ENCODE peak calls at places on chromosomes 12 and 14, in seven cellular contexts. E, W, A, B, G, L and P are unnamed samples.

GRCh38 chr12:124898200-124898950 is 16.1 kb downstream of the UBC start:
- DNase-seq in E (peak; percentile 48), W (peak; percentile 80), A (no peak), B (peak; percentile 32), G (peak; percentile 78), L (peak; percentile 90), P (peak; percentile 45)

GRCh38 chr12:68259318-68259940 is 6.0 kb upstream of the IL22 start:
- DNase-seq in E (no peak), W (no peak), A (peak; percentile 44), B (no peak), G (no peak), L (no peak), P (no peak)

GRCh38 chr12:1205512-1206060 is 214.6 kb downstream of the ERC1 start:
- DNase-seq in E (no peak), W (no peak), A (no peak), B (no peak), G (no peak), L (no peak), P (no peak)

GRCh38 chr12:26803552-26803951 is 29.4 kb downstream of the ITPR2 start:
- DNase-seq in E (no peak), W (no peak), A (peak; percentile 48), B (no peak), G (no peak), L (peak; percentile 5), P (no peak)

GRCh38 chr12:8612629-8613028 is at the start of gene AICDA:
- DNase-seq in E (no peak), W (no peak), A (no peak), B (no peak), G (no peak), L (no peak), P (no peak)

GRCh38 chr12:58648151-58648550 is 272.2 kb downstream of the LRIG3 start:
- DNase-seq in E (no peak), W (no peak), A (no peak), B (no peak), G (no peak), L (no peak), P (no peak)

GRCh38 chr12:130161261-130162231 is 718 bp upstream of the FZD10 start:
- DNase-seq in E (no peak), W (no peak), A (peak; percentile 26), B (peak; percentile 35), G (no peak), L (no peak), P (no peak)

GRCh38 chr12:25404955-25405354 is 148.1 kb downstream of the LMNTD1 start:
- DNase-seq in E (no peak), W (no peak), A (no peak), B (no peak), G (no peak), L (no peak), P (no peak)

GRCh38 chr12:67982165-67982563 is 7.1 kb upstream of the IFNG-AS1 start:
- DNase-seq in E (no peak), W (no peak), A (no peak), B (no peak), G (no peak), L (no peak), P (no peak)

GRCh38 chr12:23893611-23894010 is 55.9 kb downstream of the SOX5 start:
- DNase-seq in E (no peak), W (no peak), A (peak; percentile 12), B (no peak), G (no peak), L (no peak), P (no peak)

GRCh38 chr12:76685246-76685678 is 78.7 kb upstream of the ZDHHC17 start:
- DNase-seq in E (no peak), W (no peak), A (peak; percentile 70), B (no peak), G (no peak), L (peak; percentile 18), P (peak; percentile 61)

GRCh38 chr14:106823552-106823951 is 1297.2 kb downstream of the TMEM121 start:
- DNase-seq in E (no peak), W (no peak), A (no peak), B (no peak), G (no peak), L (no peak), P (no peak)

GRCh38 chr14:68790656-68791077 is 2.2 kb downstream of the ZFP36L1 start:
- DNase-seq in E (peak; percentile 50), W (no peak), A (peak; percentile 43), B (no peak), G (no peak), L (no peak), P (no peak)

GRCh38 chr14:23478109-23478698 is 8.7 kb downstream of the NGDN start:
- DNase-seq in E (peak; percentile 51), W (peak; percentile 58), A (peak; percentile 80), B (peak; percentile 70), G (peak; percentile 67), L (peak; percentile 71), P (peak; percentile 56)

GRCh38 chr12:67241482-67241881 is 27.7 kb upstream of the CAND1 start:
- DNase-seq in E (no peak), W (no peak), A (no peak), B (no peak), G (no peak), L (no peak), P (no peak)

GRCh38 chr14:26846388-26846787 is 248.6 kb upstream of the NOVA1 start:
- DNase-seq in E (no peak), W (no peak), A (peak; percentile 3), B (no peak), G (no peak), L (no peak), P (no peak)

GRCh38 chr12:54032627-54033100 is at the start of gene HOXC5:
- DNase-seq in E (peak; percentile 43), W (peak; percentile 74), A (peak; percentile 72), B (peak; percentile 73), G (peak; percentile 76), L (peak; percentile 87), P (no peak)

GRCh38 chr12:32596031-32596430 is 83.1 kb upstream of the DNM1L start:
- DNase-seq in E (no peak), W (no peak), A (no peak), B (no peak), G (no peak), L (no peak), P (no peak)

GRCh38 chr12:28033538-28033915 is 61.0 kb upstream of the PTHLH start:
- DNase-seq in E (no peak), W (peak; percentile 5), A (no peak), B (no peak), G (no peak), L (no peak), P (peak; percentile 48)

GRCh38 chr12:58309806-58310205 is 368.4 kb downstream of the ATP23 start:
- DNase-seq in E (no peak), W (no peak), A (no peak), B (no peak), G (no peak), L (no peak), P (no peak)

GRCh38 chr12:32544893-32545292 is 134.2 kb upstream of the DNM1L start:
- DNase-seq in E (no peak), W (no peak), A (no peak), B (no peak), G (no peak), L (no peak), P (no peak)

GRCh38 chr12:7013101-7013500 is 5.2 kb downstream of the LPCAT3 start:
- DNase-seq in E (no peak), W (no peak), A (no peak), B (no peak), G (no peak), L (no peak), P (no peak)